ENCODE peak calls at places on chromosomes 3 and 15, in ten cellular contexts. R is body of pancreas, N is H54, W is GM12892, H is sigmoid colon, A is testis, E is right lobe of liver, C is Peyer's patch, J is lower leg skin, Z is esophagus squamous epithelium. Y is an unnamed sample.

GRCh38 chr15:79769081-79769481 is 127.7 kb downstream of the MTHFS start:
- DNase-seq in H (no peak), C (no peak), Z (no peak), E (no peak), W (no peak), N (no peak), A (peak), R (no peak), J (no peak), Y (peak)

GRCh38 chr3:140219923-140220452 is 285.0 kb downstream of the CLSTN2 start:
- DNase-seq in A (peak), J (no peak), N (no peak), E (no peak), R (no peak), H (no peak), W (no peak), Z (no peak), C (no peak), Y (peak)

GRCh38 chr3:50299638-50299928 is 378 bp upstream of the HYAL3 start:
- DNase-seq in W (no peak), J (no peak), E (no peak), R (no peak), H (no peak), N (peak), A (no peak), C (no peak), Z (no peak), Y (no peak)

GRCh38 chr3:157123621-157124020 is 36.3 kb downstream of the CCNL1 start:
- DNase-seq in N (no peak), J (no peak), W (no peak), Z (no peak), E (no peak), A (no peak), C (no peak), H (no peak), R (no peak), Y (no peak)

GRCh38 chr3:5141760-5142159 is 19.7 kb downstream of the ARL8B start:
- DNase-seq in Z (no peak), E (no peak), J (no peak), R (no peak), H (no peak), N (no peak), W (no peak), A (no peak), C (no peak), Y (no peak)

GRCh38 chr3:128763967-128764366 is 38.0 kb downstream of the RAB7A start:
- DNase-seq in N (no peak), Z (no peak), J (no peak), H (no peak), A (no peak), W (no peak), R (no peak), E (no peak), C (no peak), Y (no peak)

GRCh38 chr3:5057857-5058324 is 64.2 kb upstream of the ARL8B start:
- DNase-seq in J (peak), Z (no peak), W (no peak), C (peak), N (peak), R (peak), E (peak), H (peak), A (peak), Y (peak)

GRCh38 chr3:134080761-134081160 is 51.0 kb upstream of the SLCO2A1 start:
- DNase-seq in J (no peak), Z (no peak), E (no peak), N (no peak), R (no peak), C (no peak), W (no peak), H (no peak), A (no peak), Y (no peak)

GRCh38 chr3:158918008-158918407 is 116.2 kb downstream of the MFSD1 start:
- DNase-seq in C (peak), J (no peak), R (peak), Z (no peak), N (peak), E (no peak), A (peak), H (no peak), W (no peak), Y (peak)

GRCh38 chr15:60017538-60018199 is 13.6 kb downstream of the FOXB1 start:
- DNase-seq in R (no peak), H (no peak), N (no peak), E (no peak), J (no peak), A (no peak), W (no peak), Z (no peak), C (no peak), Y (no peak)

GRCh38 chr3:56302417-56302816 is 165.8 kb downstream of the ERC2 start:
- DNase-seq in E (no peak), N (no peak), A (no peak), H (no peak), Z (no peak), C (no peak), W (no peak), R (no peak), J (no peak), Y (no peak)

GRCh38 chr15:50676799-50677483 is 9.7 kb downstream of the TRPM7 start:
- DNase-seq in E (no peak), R (no peak), N (peak), C (no peak), W (no peak), J (no peak), A (no peak), Z (no peak), H (no peak), Y (peak)

GRCh38 chr3:42513121-42513520 is 10.7 kb downstream of the VIPR1 start:
- DNase-seq in N (no peak), A (no peak), Z (no peak), H (no peak), W (no peak), C (no peak), R (no peak), J (no peak), E (peak), Y (no peak)

GRCh38 chr3:50264964-50265485 is 3.9 kb upstream of the SEMA3B start:
- DNase-seq in J (no peak), W (no peak), C (peak), A (no peak), E (no peak), N (no peak), H (no peak), Z (no peak), R (no peak), Y (no peak)

GRCh38 chr15:70380484-70380883 is 282.8 kb upstream of the TLE3 start:
- DNase-seq in N (no peak), H (no peak), E (no peak), W (no peak), C (no peak), Z (no peak), A (no peak), J (no peak), R (no peak), Y (peak)

GRCh38 chr3:62178739-62179600 is 194.4 kb downstream of the FEZF2 start:
- DNase-seq in E (no peak), H (no peak), N (no peak), R (no peak), A (no peak), W (no peak), C (no peak), J (no peak), Z (no peak), Y (no peak)

GRCh38 chr3:54093849-54094248 is 28.5 kb upstream of the CACNA2D3 start:
- DNase-seq in W (no peak), C (no peak), Z (no peak), E (no peak), J (no peak), A (no peak), R (no peak), N (no peak), H (no peak), Y (no peak)

DNA sequence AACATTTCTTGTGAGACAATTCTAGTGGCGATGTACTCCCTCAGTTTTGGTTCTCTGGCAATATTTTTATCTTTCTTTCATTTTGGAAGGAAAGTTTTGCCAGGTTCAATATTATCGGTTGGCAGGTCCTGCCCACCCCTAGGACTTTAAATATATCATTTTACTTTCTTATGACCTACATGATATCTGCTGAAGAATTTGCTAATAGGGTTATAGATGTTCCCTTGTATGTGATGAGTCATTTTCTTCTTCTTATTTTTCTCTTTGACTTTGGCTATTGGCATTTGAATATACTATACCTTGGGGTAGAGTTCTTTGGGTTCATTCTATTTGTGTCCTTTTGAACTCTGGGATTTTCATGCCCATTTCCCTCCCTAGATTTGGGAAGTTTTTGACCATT is 89.7 kb downstream of the GMNC start:
- DNase-seq in J (no peak), Z (no peak), H (no peak), A (no peak), W (no peak), R (no peak), N (no peak), E (no peak), C (no peak), Y (no peak)
- TF ChIP-seq POLR2A in J (no peak), Z (no peak), H (no peak), A (no peak), W (no peak), R (no peak), N (no peak), E (no peak), C (no peak), Y (no peak)

DNA sequence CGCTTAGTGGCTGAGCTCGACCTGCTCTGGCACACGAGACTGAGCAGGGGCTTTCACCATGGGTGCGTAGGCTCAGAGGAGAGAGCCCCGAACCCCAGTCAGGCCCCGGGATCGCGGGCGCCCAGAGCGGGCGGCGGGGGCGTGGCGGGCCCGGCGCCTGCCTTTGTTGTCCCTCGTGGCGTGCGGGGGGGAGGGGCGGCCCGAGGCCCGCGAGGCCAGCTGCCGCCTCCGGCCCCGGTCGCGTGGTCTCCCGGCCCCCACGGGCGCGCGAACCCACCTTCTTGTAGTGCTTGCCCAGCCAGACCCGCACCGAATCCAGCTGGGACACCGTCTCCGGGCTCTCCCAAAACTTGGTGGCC is 388 bp downstream of the SMARCC1 start:
- DNase-seq in W (peak), C (peak), N (peak), R (peak), Z (no peak), E (peak), J (peak), A (peak), H (peak), Y (peak)
- TF ChIP-seq POLR2A in W (no peak), C (no peak), N (no peak), R (no peak), Z (no peak), E (no peak), J (no peak), A (no peak), H (no peak), Y (no peak)

GRCh38 chr15:96344120-96344705 is 13.7 kb downstream of the NR2F2 start:
- DNase-seq in A (no peak), J (no peak), C (peak), N (no peak), E (no peak), Z (no peak), R (no peak), W (no peak), H (no peak), Y (no peak)
- TF ChIP-seq POLR2A in A (no peak), J (no peak), C (no peak), N (no peak), E (no peak), Z (no peak), R (no peak), W (no peak), H (no peak), Y (no peak)

GRCh38 chr15:40906947-40907802 is 12.9 kb downstream of the VPS18 start:
- DNase-seq in Z (no peak), E (peak), N (no peak), C (peak), A (no peak), J (no peak), H (no peak), W (no peak), R (peak), Y (no peak)
- TF ChIP-seq POLR2A in Z (no peak), E (no peak), N (no peak), C (peak), A (no peak), J (no peak), H (no peak), W (no peak), R (no peak), Y (no peak)

GRCh38 chr3:197297476-197298340 is 704 bp downstream of the DLG1 start:
- DNase-seq in C (peak), R (peak), J (peak), H (peak), Z (peak), W (peak), A (peak), E (peak), N (peak), Y (peak)
- TF ChIP-seq POLR2A in C (peak), R (no peak), J (no peak), H (no peak), Z (peak), W (no peak), A (no peak), E (no peak), N (peak), Y (no peak)